ENCODE peak calls at places on chromosomes 3 and 15, in seven cellular contexts. One of them, this sample, is unnamed.

GRCh38 chr3:14352002-14352627 is 50.3 kb upstream of the SLC6A6 start:
- DNase-seq in activated B cell treated with CpG ODN at 0.5 μM for 24 hours: no peak
- DNase-seq in esophagus squamous epithelium: no peak
- DNase-seq in AG09319: no peak
- DNase-seq in GM23338: peak
- DNase-seq in K562: peak
- DNase-seq in mesothelial cell of epicardium: no peak
- DNase-seq in this sample: no peak

GRCh38 chr3:101513419-101513986 is 491 bp upstream of the SENP7 start:
- DNase-seq in activated B cell treated with CpG ODN at 0.5 μM for 24 hours: no peak
- DNase-seq in esophagus squamous epithelium: no peak
- DNase-seq in AG09319: no peak
- DNase-seq in GM23338: no peak
- DNase-seq in K562: no peak
- DNase-seq in mesothelial cell of epicardium: no peak
- DNase-seq in this sample: no peak

GRCh38 chr15:58078591-58078990 is 13.1 kb upstream of the ALDH1A2 start:
- DNase-seq in activated B cell treated with CpG ODN at 0.5 μM for 24 hours: no peak
- DNase-seq in esophagus squamous epithelium: no peak
- DNase-seq in AG09319: no peak
- DNase-seq in GM23338: no peak
- DNase-seq in K562: no peak
- DNase-seq in mesothelial cell of epicardium: no peak
- DNase-seq in this sample: no peak

GRCh38 chr15:31032959-31033358 is 41.5 kb upstream of the MTMR10 start:
- DNase-seq in activated B cell treated with CpG ODN at 0.5 μM for 24 hours: no peak
- DNase-seq in esophagus squamous epithelium: no peak
- DNase-seq in AG09319: peak
- DNase-seq in GM23338: no peak
- DNase-seq in K562: no peak
- DNase-seq in mesothelial cell of epicardium: no peak
- DNase-seq in this sample: no peak

GRCh38 chr3:35654471-35654870 is 15.1 kb downstream of the ARPP21 start:
- DNase-seq in activated B cell treated with CpG ODN at 0.5 μM for 24 hours: no peak
- DNase-seq in esophagus squamous epithelium: no peak
- DNase-seq in AG09319: no peak
- DNase-seq in GM23338: peak
- DNase-seq in K562: no peak
- DNase-seq in mesothelial cell of epicardium: no peak
- DNase-seq in this sample: no peak

GRCh38 chr3:177337548-177338331 is 140.5 kb upstream of the TBL1XR1 start:
- DNase-seq in activated B cell treated with CpG ODN at 0.5 μM for 24 hours: no peak
- DNase-seq in esophagus squamous epithelium: no peak
- DNase-seq in AG09319: no peak
- DNase-seq in GM23338: no peak
- DNase-seq in K562: no peak
- DNase-seq in mesothelial cell of epicardium: no peak
- DNase-seq in this sample: no peak

GRCh38 chr3:31817411-31817966 is 163.6 kb downstream of the OSBPL10 start:
- DNase-seq in activated B cell treated with CpG ODN at 0.5 μM for 24 hours: no peak
- DNase-seq in esophagus squamous epithelium: no peak
- DNase-seq in AG09319: no peak
- DNase-seq in GM23338: no peak
- DNase-seq in K562: no peak
- DNase-seq in mesothelial cell of epicardium: no peak
- DNase-seq in this sample: no peak

GRCh38 chr3:147152476-147152875 is 253.9 kb downstream of the ZIC4 start:
- DNase-seq in activated B cell treated with CpG ODN at 0.5 μM for 24 hours: no peak
- DNase-seq in esophagus squamous epithelium: no peak
- DNase-seq in AG09319: no peak
- DNase-seq in GM23338: no peak
- DNase-seq in K562: no peak
- DNase-seq in mesothelial cell of epicardium: no peak
- DNase-seq in this sample: no peak

GRCh38 chr3:50381315-50381714 is 22.0 kb upstream of the TMEM115 start:
- DNase-seq in activated B cell treated with CpG ODN at 0.5 μM for 24 hours: no peak
- DNase-seq in esophagus squamous epithelium: no peak
- DNase-seq in AG09319: no peak
- DNase-seq in GM23338: no peak
- DNase-seq in K562: no peak
- DNase-seq in mesothelial cell of epicardium: no peak
- DNase-seq in this sample: no peak

GRCh38 chr3:36729204-36730056 is 34.9 kb downstream of the DCLK3 start:
- DNase-seq in activated B cell treated with CpG ODN at 0.5 μM for 24 hours: no peak
- DNase-seq in esophagus squamous epithelium: no peak
- DNase-seq in AG09319: peak
- DNase-seq in GM23338: peak
- DNase-seq in K562: peak
- DNase-seq in mesothelial cell of epicardium: no peak
- DNase-seq in this sample: no peak

GRCh38 chr15:94582368-94582767 is 351.0 kb downstream of the MCTP2 start:
- DNase-seq in activated B cell treated with CpG ODN at 0.5 μM for 24 hours: no peak
- DNase-seq in esophagus squamous epithelium: no peak
- DNase-seq in AG09319: no peak
- DNase-seq in GM23338: peak
- DNase-seq in K562: peak
- DNase-seq in mesothelial cell of epicardium: no peak
- DNase-seq in this sample: no peak

GRCh38 chr15:66097151-66098018 is 156.2 kb downstream of the MEGF11 start:
- DNase-seq in activated B cell treated with CpG ODN at 0.5 μM for 24 hours: no peak
- DNase-seq in esophagus squamous epithelium: no peak
- DNase-seq in AG09319: no peak
- DNase-seq in GM23338: no peak
- DNase-seq in K562: no peak
- DNase-seq in mesothelial cell of epicardium: no peak
- DNase-seq in this sample: no peak

GRCh38 chr3:180828723-180829408 is 83.6 kb upstream of the FXR1 start:
- DNase-seq in activated B cell treated with CpG ODN at 0.5 μM for 24 hours: no peak
- DNase-seq in esophagus squamous epithelium: no peak
- DNase-seq in AG09319: no peak
- DNase-seq in GM23338: no peak
- DNase-seq in K562: no peak
- DNase-seq in mesothelial cell of epicardium: no peak
- DNase-seq in this sample: no peak

GRCh38 chr15:74855857-74856256 is 12.9 kb upstream of the ULK3 start:
- DNase-seq in activated B cell treated with CpG ODN at 0.5 μM for 24 hours: no peak
- DNase-seq in esophagus squamous epithelium: no peak
- DNase-seq in AG09319: no peak
- DNase-seq in GM23338: no peak
- DNase-seq in K562: no peak
- DNase-seq in mesothelial cell of epicardium: no peak
- DNase-seq in this sample: no peak

GRCh38 chr3:183487046-183487445 is 58.6 kb upstream of the MCF2L2 start:
- DNase-seq in activated B cell treated with CpG ODN at 0.5 μM for 24 hours: no peak
- DNase-seq in esophagus squamous epithelium: no peak
- DNase-seq in AG09319: no peak
- DNase-seq in GM23338: no peak
- DNase-seq in K562: no peak
- DNase-seq in mesothelial cell of epicardium: no peak
- DNase-seq in this sample: no peak

GRCh38 chr3:63707731-63708130 is 55.3 kb downstream of the SNTN start:
- DNase-seq in activated B cell treated with CpG ODN at 0.5 μM for 24 hours: no peak
- DNase-seq in esophagus squamous epithelium: no peak
- DNase-seq in AG09319: no peak
- DNase-seq in GM23338: no peak
- DNase-seq in K562: no peak
- DNase-seq in mesothelial cell of epicardium: no peak
- DNase-seq in this sample: no peak

GRCh38 chr3:178561239-178561638 is 25.0 kb downstream of the KCNMB2 start:
- DNase-seq in activated B cell treated with CpG ODN at 0.5 μM for 24 hours: no peak
- DNase-seq in esophagus squamous epithelium: no peak
- DNase-seq in AG09319: no peak
- DNase-seq in GM23338: no peak
- DNase-seq in K562: no peak
- DNase-seq in mesothelial cell of epicardium: no peak
- DNase-seq in this sample: no peak

GRCh38 chr3:171173732-171174131 is 147.2 kb upstream of the SLC2A2 start:
- DNase-seq in activated B cell treated with CpG ODN at 0.5 μM for 24 hours: no peak
- DNase-seq in esophagus squamous epithelium: no peak
- DNase-seq in AG09319: no peak
- DNase-seq in GM23338: peak
- DNase-seq in K562: no peak
- DNase-seq in mesothelial cell of epicardium: no peak
- DNase-seq in this sample: no peak

GRCh38 chr3:50627407-50628051 is 10.6 kb downstream of the MAPKAPK3 start:
- DNase-seq in activated B cell treated with CpG ODN at 0.5 μM for 24 hours: no peak
- DNase-seq in esophagus squamous epithelium: no peak
- DNase-seq in AG09319: no peak
- DNase-seq in GM23338: peak
- DNase-seq in K562: peak
- DNase-seq in mesothelial cell of epicardium: no peak
- DNase-seq in this sample: no peak

GRCh38 chr3:18423401-18424212 is 1.5 kb downstream of the SATB1 start:
- DNase-seq in activated B cell treated with CpG ODN at 0.5 μM for 24 hours: peak
- DNase-seq in esophagus squamous epithelium: no peak
- DNase-seq in AG09319: no peak
- DNase-seq in GM23338: peak
- DNase-seq in K562: peak
- DNase-seq in mesothelial cell of epicardium: no peak
- DNase-seq in this sample: no peak

GRCh38 chr15:58136731-58137130 is 1.4 kb upstream of the AQP9 start:
- DNase-seq in activated B cell treated with CpG ODN at 0.5 μM for 24 hours: no peak
- DNase-seq in esophagus squamous epithelium: no peak
- DNase-seq in AG09319: no peak
- DNase-seq in GM23338: no peak
- DNase-seq in K562: no peak
- DNase-seq in mesothelial cell of epicardium: no peak
- DNase-seq in this sample: no peak

GRCh38 chr3:172448661-172449467 is 608 bp upstream of the GHSR start:
- DNase-seq in activated B cell treated with CpG ODN at 0.5 μM for 24 hours: no peak
- DNase-seq in esophagus squamous epithelium: no peak
- DNase-seq in AG09319: no peak
- DNase-seq in GM23338: peak
- DNase-seq in K562: no peak
- DNase-seq in mesothelial cell of epicardium: no peak
- DNase-seq in this sample: no peak

DNA sequence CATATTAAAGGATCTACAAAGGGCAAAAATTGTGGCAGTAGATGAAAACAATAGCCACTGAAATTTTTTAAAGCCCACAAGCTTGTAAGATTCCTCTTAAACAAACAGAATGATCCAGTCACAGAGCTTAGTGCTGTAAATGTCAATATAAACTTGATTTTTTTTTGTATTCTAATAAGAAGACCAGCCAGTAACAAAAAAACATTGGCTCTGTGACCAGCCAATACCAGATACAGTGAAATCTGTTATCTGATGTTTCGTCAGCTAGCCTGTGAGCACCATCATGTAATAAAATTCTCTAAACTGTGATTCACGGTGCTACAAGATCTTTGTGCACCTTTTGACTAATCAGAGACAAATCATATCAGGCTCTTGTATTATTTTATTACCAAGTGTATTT is 72.2 kb downstream of the FILIP1L start:
- DNase-seq in activated B cell treated with CpG ODN at 0.5 μM for 24 hours: no peak
- DNase-seq in esophagus squamous epithelium: no peak
- DNase-seq in AG09319: peak
- DNase-seq in GM23338: no peak
- DNase-seq in K562: no peak
- DNase-seq in mesothelial cell of epicardium: no peak
- DNase-seq in this sample: no peak
- TF ChIP-seq CTCF in activated B cell treated with CpG ODN at 0.5 μM for 24 hours: no peak
- TF ChIP-seq CTCF in esophagus squamous epithelium: no peak
- TF ChIP-seq CTCF in AG09319: no peak
- TF ChIP-seq CTCF in GM23338: no peak
- TF ChIP-seq CTCF in K562: no peak
- TF ChIP-seq CTCF in mesothelial cell of epicardium: no peak
- TF ChIP-seq CTCF in this sample: no peak

GRCh38 chr15:43776101-43776717 is 557 bp downstream of the ELL3 start:
- DNase-seq in activated B cell treated with CpG ODN at 0.5 μM for 24 hours: peak
- DNase-seq in esophagus squamous epithelium: peak
- DNase-seq in AG09319: no peak
- DNase-seq in GM23338: peak
- DNase-seq in K562: peak
- DNase-seq in mesothelial cell of epicardium: no peak
- DNase-seq in this sample: no peak

GRCh38 chr15:43777293-43777819 is 590 bp upstream of the ELL3 start:
- DNase-seq in activated B cell treated with CpG ODN at 0.5 μM for 24 hours: no peak
- DNase-seq in esophagus squamous epithelium: no peak
- DNase-seq in AG09319: no peak
- DNase-seq in GM23338: peak
- DNase-seq in K562: peak
- DNase-seq in mesothelial cell of epicardium: no peak
- DNase-seq in this sample: peak

GRCh38 chr15:43776718-43777292 is at the start of gene ELL3:
- DNase-seq in activated B cell treated with CpG ODN at 0.5 μM for 24 hours: peak
- DNase-seq in esophagus squamous epithelium: no peak
- DNase-seq in AG09319: no peak
- DNase-seq in GM23338: peak
- DNase-seq in K562: peak
- DNase-seq in mesothelial cell of epicardium: no peak
- DNase-seq in this sample: peak

GRCh38 chr15:43774062-43774461 is 2.7 kb downstream of the ELL3 start:
- DNase-seq in activated B cell treated with CpG ODN at 0.5 μM for 24 hours: no peak
- DNase-seq in esophagus squamous epithelium: no peak
- DNase-seq in AG09319: no peak
- DNase-seq in GM23338: no peak
- DNase-seq in K562: no peak
- DNase-seq in mesothelial cell of epicardium: no peak
- DNase-seq in this sample: no peak

DNA sequence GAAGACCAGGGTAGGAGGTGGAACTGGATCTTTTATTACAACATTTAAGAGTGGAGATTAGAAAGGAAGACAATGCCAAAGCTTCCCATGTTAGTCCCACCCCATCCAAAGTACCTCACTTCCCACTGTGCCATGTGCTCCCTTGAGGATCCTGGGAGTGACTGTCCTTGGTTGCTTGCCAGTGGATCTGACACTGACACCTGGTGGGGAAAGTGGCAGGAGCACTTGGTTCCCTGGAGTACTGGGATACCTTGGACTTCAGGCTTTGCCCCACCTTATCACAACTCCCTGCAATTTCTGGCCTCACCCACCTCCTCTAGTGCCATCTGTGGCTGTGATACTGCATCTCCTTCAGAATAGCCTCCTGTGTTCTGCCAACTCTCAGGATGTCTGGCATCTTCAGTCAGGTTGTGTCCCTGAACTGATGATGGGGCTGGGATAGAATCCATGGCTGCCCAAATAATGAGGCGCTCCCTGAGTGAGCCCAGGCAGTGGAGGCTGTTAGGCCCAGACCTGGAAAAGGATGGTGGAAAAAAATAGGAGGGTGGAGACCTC is 1.3 kb downstream of the ELL3 start:
- DNase-seq in activated B cell treated with CpG ODN at 0.5 μM for 24 hours: no peak
- DNase-seq in esophagus squamous epithelium: no peak
- DNase-seq in AG09319: no peak
- DNase-seq in GM23338: peak
- DNase-seq in K562: peak
- DNase-seq in mesothelial cell of epicardium: no peak
- DNase-seq in this sample: no peak
- TF ChIP-seq CTCF in activated B cell treated with CpG ODN at 0.5 μM for 24 hours: no peak
- TF ChIP-seq CTCF in esophagus squamous epithelium: peak
- TF ChIP-seq CTCF in AG09319: peak
- TF ChIP-seq CTCF in GM23338: peak
- TF ChIP-seq CTCF in K562: peak
- TF ChIP-seq CTCF in mesothelial cell of epicardium: no peak
- TF ChIP-seq CTCF in this sample: no peak

GRCh38 chr15:78570710-78571109 is 5.4 kb downstream of the CHRNA5 start:
- DNase-seq in activated B cell treated with CpG ODN at 0.5 μM for 24 hours: no peak
- DNase-seq in esophagus squamous epithelium: no peak
- DNase-seq in AG09319: no peak
- DNase-seq in GM23338: peak
- DNase-seq in K562: no peak
- DNase-seq in mesothelial cell of epicardium: no peak
- DNase-seq in this sample: no peak
- TF ChIP-seq CTCF in activated B cell treated with CpG ODN at 0.5 μM for 24 hours: no peak
- TF ChIP-seq CTCF in esophagus squamous epithelium: no peak
- TF ChIP-seq CTCF in AG09319: no peak
- TF ChIP-seq CTCF in GM23338: peak
- TF ChIP-seq CTCF in K562: no peak
- TF ChIP-seq CTCF in mesothelial cell of epicardium: no peak
- TF ChIP-seq CTCF in this sample: no peak

GRCh38 chr3:145448436-145448835 is 712.5 kb downstream of the PLOD2 start:
- DNase-seq in activated B cell treated with CpG ODN at 0.5 μM for 24 hours: no peak
- DNase-seq in esophagus squamous epithelium: no peak
- DNase-seq in AG09319: no peak
- DNase-seq in GM23338: no peak
- DNase-seq in K562: no peak
- DNase-seq in mesothelial cell of epicardium: no peak
- DNase-seq in this sample: no peak
- TF ChIP-seq CTCF in activated B cell treated with CpG ODN at 0.5 μM for 24 hours: no peak
- TF ChIP-seq CTCF in esophagus squamous epithelium: no peak
- TF ChIP-seq CTCF in AG09319: no peak
- TF ChIP-seq CTCF in GM23338: no peak
- TF ChIP-seq CTCF in K562: no peak
- TF ChIP-seq CTCF in mesothelial cell of epicardium: no peak
- TF ChIP-seq CTCF in this sample: no peak

This sample was measured in CD4-positive, alpha-beta T cell.